ENCODE peak calls at places on chromosomes 16 and 17, in seven cellular contexts. T is kidney tubule cell; K is gastrocnemius medialis; V is myocyte; G is T1000; D is CD8-positive, alpha-beta memory T cell; Q is non-pigmented ciliary epithelial cell. Y is an unnamed sample.

GRCh38 chr16:73280366-73280765 is 232.4 kb upstream of the ZFHX3 start:
- DNase-seq in Q (no peak), D (no peak), K (no peak), V (no peak), G (no peak), T (peak; percentile 51), Y (no peak)

GRCh38 chr17:76547183-76547641 is 7.4 kb downstream of the PRCD start:
- DNase-seq in G (peak; percentile 46), T (peak; percentile 73), V (peak; percentile 76), Q (no peak), K (peak; percentile 46), D (peak; percentile 69), Y (no peak)

GRCh38 chr17:41500131-41500911 is 5.1 kb downstream of the KRT13 start:
- DNase-seq in V (no peak), D (no peak), T (peak; percentile 95), Q (peak; percentile 27), K (no peak), G (peak; percentile 28), Y (peak; percentile 85)

GRCh38 chr17:4892063-4892410 is 7.3 kb upstream of the C17orf107 start:
- DNase-seq in G (no peak), Q (no peak), V (no peak), D (no peak), T (no peak), K (no peak), Y (no peak)

GRCh38 chr17:65027305-65027704 is 29.2 kb downstream of the GNA13 start:
- DNase-seq in Q (peak; percentile 49), T (peak; percentile 83), K (no peak), V (no peak), G (no peak), D (peak; percentile 30), Y (peak; percentile 74)

GRCh38 chr17:39745335-39746144 is 7.8 kb downstream of the GRB7 start:
- DNase-seq in G (no peak), D (no peak), T (no peak), Q (no peak), V (no peak), K (no peak), Y (no peak)

GRCh38 chr17:77769215-77769614 is 189.3 kb upstream of the TNRC6C start:
- DNase-seq in G (no peak), K (no peak), V (peak; percentile 5), Q (no peak), T (no peak), D (no peak), Y (no peak)

GRCh38 chr17:10091051-10091450 is 107.4 kb downstream of the GAS7 start:
- DNase-seq in V (no peak), T (no peak), G (no peak), Q (no peak), K (no peak), D (no peak), Y (no peak)

GRCh38 chr17:80233202-80233601 is 13.0 kb downstream of the SLC26A11 start:
- DNase-seq in G (no peak), V (no peak), Q (no peak), T (no peak), D (no peak), K (no peak), Y (no peak)

GRCh38 chr17:17757391-17757791 is 76.1 kb downstream of the RAI1 start:
- DNase-seq in T (no peak), G (no peak), D (peak; percentile 49), Q (no peak), K (no peak), V (no peak), Y (no peak)

GRCh38 chr16:66869424-66869823 is 10.9 kb upstream of the PDP2 start:
- DNase-seq in K (no peak), T (no peak), V (no peak), Q (no peak), G (no peak), D (no peak), Y (no peak)

GRCh38 chr17:41972571-41973411 is 6.2 kb downstream of the CNP start:
- DNase-seq in D (no peak), V (peak; percentile 89), T (peak; percentile 89), G (no peak), K (peak; percentile 84), Q (no peak), Y (no peak)

GRCh38 chr16:81510016-81510415 is 65.4 kb downstream of the CMIP start:
- DNase-seq in T (no peak), G (no peak), D (no peak), V (no peak), Q (no peak), K (no peak), Y (no peak)

GRCh38 chr16:62225675-62226074 is 189.4 kb upstream of the CDH8 start:
- DNase-seq in Q (no peak), V (peak; percentile 5), K (no peak), G (no peak), D (no peak), T (peak; percentile 67), Y (peak; percentile 80)

GRCh38 chr16:78425957-78426590 is 326.6 kb downstream of the WWOX start:
- DNase-seq in K (no peak), V (no peak), Q (no peak), G (no peak), D (no peak), T (no peak), Y (no peak)

GRCh38 chr16:81008151-81008789 is 1.3 kb downstream of the CENPN start:
- DNase-seq in D (no peak), G (no peak), V (no peak), K (no peak), Q (no peak), T (no peak), Y (no peak)

GRCh38 chr17:21098934-21099687 is 27.7 kb upstream of the DHRS7B start:
- DNase-seq in V (peak; percentile 74), T (peak; percentile 82), D (peak; percentile 69), Q (no peak), K (peak; percentile 39), G (peak; percentile 47), Y (peak; percentile 87)

GRCh38 chr16:4290236-4290830 is 17.5 kb upstream of the TFAP4 start:
- DNase-seq in Q (no peak), T (peak; percentile 91), K (peak; percentile 79), V (peak; percentile 77), D (no peak), G (peak; percentile 59), Y (peak; percentile 78)

GRCh38 chr16:55534773-55535172 is 25.9 kb downstream of the LPCAT2 start:
- DNase-seq in Q (no peak), K (no peak), T (no peak), V (peak; percentile 5), D (no peak), G (no peak), Y (no peak)

GRCh38 chr17:17120294-17120693 is 78.0 kb downstream of the MPRIP start:
- DNase-seq in K (no peak), D (no peak), Q (no peak), T (no peak), G (no peak), V (no peak), Y (no peak)

GRCh38 chr17:72937687-72938086 is 154.8 kb downstream of the SLC39A11 start:
- DNase-seq in D (no peak), Q (no peak), K (no peak), T (no peak), G (no peak), V (no peak), Y (no peak)

GRCh38 chr17:49469831-49470568 is 25.1 kb upstream of the NGFR start:
- DNase-seq in T (no peak), D (no peak), G (no peak), V (no peak), Q (no peak), K (no peak), Y (no peak)

GRCh38 chr16:59527206-59527997 is 793.3 kb upstream of the GOT2 start:
- DNase-seq in K (no peak), T (no peak), V (peak; percentile 41), Q (peak; percentile 46), D (no peak), G (peak; percentile 32), Y (peak; percentile 40)

GRCh38 chr16:17803625-17804410 is 333.1 kb upstream of the XYLT1 start:
- DNase-seq in G (no peak), T (no peak), K (no peak), V (no peak), Q (no peak), D (no peak), Y (no peak)

Y was measured in mammary epithelial cell.